ENCODE peak calls at places on chromosomes 5 and 9, in five cellular contexts. Q is IMR-90, H is K562, U is stomach, E is H1. I is an unnamed sample. For H3K4me1, the result is how much of the 10 kb centered on the place peaks cover.

GRCh38 chr5:177131711-177132503 is 1.7 kb upstream of the NSD1 start:
- DNase-seq in Q (no peak), H (no peak), U (peak), E (peak), I (no peak)

GRCh38 chr5:132215329-132215728 is 12.3 kb downstream of the P4HA2 start:
- DNase-seq in Q (peak), H (no peak), U (peak), E (no peak), I (peak)

GRCh38 chr5:96312383-96312782 is 120.7 kb downstream of the PCSK1 start:
- DNase-seq in Q (no peak), H (no peak), U (no peak), E (no peak), I (no peak)

GRCh38 chr5:169146158-169146557 is 154.8 kb downstream of the SLIT3 start:
- DNase-seq in Q (no peak), H (no peak), U (no peak), E (no peak), I (no peak)

GRCh38 chr5:98468188-98468869 is 305.1 kb upstream of the RGMB start:
- DNase-seq in Q (peak), H (no peak), U (no peak), E (no peak), I (no peak)

GRCh38 chr5:66186108-66186507 is 42.0 kb downstream of the SREK1 start:
- DNase-seq in Q (no peak), H (no peak), U (no peak), E (no peak), I (no peak)

GRCh38 chr9:129335456-129336129 is 157.5 kb upstream of the IER5L start:
- DNase-seq in Q (no peak), H (no peak), U (peak), E (no peak), I (no peak)

GRCh38 chr5:151618907-151619306 is 27.8 kb upstream of the FAT2 start:
- DNase-seq in Q (no peak), H (no peak), U (no peak), E (no peak), I (no peak)

GRCh38 chr5:75616961-75617660 is 5.9 kb downstream of the ANKDD1B start:
- DNase-seq in Q (no peak), H (peak), U (no peak), E (no peak), I (peak)

GRCh38 chr9:98154678-98155077 is 35.7 kb upstream of the TRIM14 start:
- DNase-seq in Q (no peak), H (no peak), U (no peak), E (no peak), I (no peak)

GRCh38 chr9:98159301-98159700 is 33.1 kb downstream of the CORO2A start:
- DNase-seq in Q (no peak), H (no peak), U (no peak), E (no peak), I (no peak)

GRCh38 chr9:98159790-98160189 is 32.6 kb downstream of the CORO2A start:
- DNase-seq in Q (no peak), H (no peak), U (no peak), E (no peak), I (no peak)

GRCh38 chr9:98158071-98158791 is 34.2 kb downstream of the CORO2A start:
- DNase-seq in Q (no peak), H (no peak), U (peak), E (no peak), I (peak)

DNA sequence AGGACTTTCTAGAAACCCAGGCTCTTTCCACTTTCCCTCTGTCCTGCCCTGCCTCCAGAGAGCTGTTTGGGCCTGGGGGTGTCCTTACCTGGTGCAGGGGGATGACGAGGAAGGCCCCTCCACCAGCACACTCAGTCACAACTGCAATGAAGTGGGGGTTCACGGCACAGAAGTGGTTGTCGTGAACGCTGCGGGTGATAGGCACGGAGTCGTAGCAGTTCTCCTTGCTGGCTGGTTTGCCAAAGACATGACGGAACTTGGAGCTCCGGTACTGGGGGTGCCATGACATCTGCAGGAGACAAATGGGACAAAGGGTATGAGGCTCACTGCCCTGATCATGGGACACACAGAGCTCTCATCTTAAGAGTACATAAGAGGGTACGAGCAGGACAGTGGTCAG is 35.1 kb downstream of the CORO2A start:
- DNase-seq in Q (no peak), H (no peak), U (no peak), E (no peak), I (no peak)
- H3K27ac ChIP-seq in Q (no peak), H (no peak), U (no peak), E (no peak), I (no peak)

DNA sequence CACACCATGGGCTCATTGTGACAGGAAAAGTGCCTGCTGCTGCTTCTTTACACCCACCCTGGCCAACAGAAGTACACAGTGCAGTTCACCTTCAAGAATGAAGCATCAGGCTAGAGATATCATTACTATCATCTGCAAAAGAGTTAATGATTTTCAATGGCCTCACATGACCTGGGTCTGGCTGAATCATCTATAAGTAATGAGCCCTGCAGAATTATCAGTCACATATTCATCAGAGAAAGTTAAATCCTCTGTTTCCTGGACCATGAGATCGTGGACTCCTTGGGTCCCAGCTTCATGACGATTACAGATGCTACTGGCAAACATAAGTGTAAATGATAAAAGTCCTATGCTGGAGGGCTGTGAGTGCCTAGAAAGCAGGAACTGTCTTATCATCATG is 8.3 kb downstream of the BAG1 start:
- DNase-seq in Q (no peak), H (no peak), U (no peak), E (no peak), I (no peak)
- H3K4me1 ChIP-seq in Q (under half), H (under half), U (under half), E (under half), I (under half)

DNA sequence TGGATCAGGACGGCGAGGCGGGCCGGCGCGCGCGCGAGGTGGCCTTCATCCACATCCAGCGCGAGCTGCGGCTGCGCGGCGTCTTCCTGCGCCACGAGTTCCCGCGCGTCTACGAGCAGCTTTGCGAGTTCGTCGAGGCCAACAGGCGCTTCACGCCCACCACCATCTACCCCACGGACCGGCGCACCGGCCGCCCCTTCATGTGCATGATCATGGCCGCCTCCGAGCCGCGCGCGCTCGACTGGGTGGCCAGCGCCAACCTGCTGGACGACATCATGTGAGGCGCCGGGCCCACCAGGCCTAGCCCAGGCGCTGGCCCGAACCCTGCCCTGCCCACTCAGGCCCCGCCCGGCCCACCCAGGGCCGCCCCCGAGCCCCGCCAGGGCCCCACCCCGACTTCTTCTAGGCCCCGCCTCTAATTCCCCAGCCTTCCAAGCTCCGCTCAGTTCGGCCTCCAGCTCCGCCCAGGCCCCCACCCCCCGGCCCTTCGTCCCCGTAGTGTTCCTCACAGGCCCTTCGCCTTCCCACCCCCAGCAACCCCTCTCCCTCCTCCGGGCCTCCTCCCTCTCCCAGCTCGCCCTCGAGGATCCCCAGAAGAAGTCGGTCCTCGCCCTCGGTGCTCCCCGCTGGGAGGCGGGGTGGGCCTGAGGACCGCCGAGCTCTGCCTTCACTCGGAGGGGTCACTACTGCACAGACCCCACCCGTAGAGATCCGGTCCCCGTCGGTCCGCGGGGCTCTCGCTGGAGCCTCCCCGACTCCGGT is 2.0 kb upstream of the PHPT1 start:
- DNase-seq in Q (peak), H (peak), U (peak), E (peak), I (peak)
- TF ChIP-seq POLR2A in Q (no peak), H (no peak), U (no peak), E (no peak), I (no peak)

DNA sequence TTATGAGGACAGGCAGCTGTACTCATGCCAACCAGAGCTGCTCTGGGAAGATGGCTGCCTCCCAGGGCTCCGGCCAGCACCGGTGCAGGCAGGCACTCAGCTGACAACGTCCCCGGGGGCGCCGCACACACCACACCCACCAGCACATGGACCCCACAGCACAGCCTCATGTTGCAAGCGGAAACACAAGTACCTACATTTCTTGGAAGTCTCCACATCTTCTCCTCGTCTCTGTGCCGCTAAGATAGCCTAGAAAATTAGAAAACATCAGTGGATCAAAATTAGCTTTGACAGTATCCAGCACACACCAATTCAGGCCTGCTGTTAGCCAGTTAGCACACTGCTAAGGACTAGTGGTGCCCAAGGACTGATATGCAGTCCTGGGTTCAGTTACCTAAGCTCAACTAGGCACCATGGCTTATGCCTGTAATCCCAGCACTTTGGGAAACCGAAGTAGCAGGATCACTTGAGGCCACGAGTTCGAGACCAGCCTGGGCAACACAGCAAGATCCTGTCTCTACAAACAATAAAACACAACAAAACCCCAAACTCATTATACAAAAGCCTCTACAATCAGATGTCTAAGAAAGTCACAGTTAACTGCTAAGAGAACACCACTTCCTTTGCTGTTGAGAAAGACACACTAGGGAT is 2.4 kb downstream of the EDF1 start:
- DNase-seq in Q (no peak), H (no peak), U (no peak), E (no peak), I (no peak)
- H3K27ac ChIP-seq in Q (no peak), H (no peak), U (no peak), E (no peak), I (no peak)

GRCh38 chr5:40386293-40386692 is 293.4 kb upstream of the PTGER4 start:
- DNase-seq in Q (peak), H (no peak), U (no peak), E (no peak), I (no peak)
- H3K4me1 ChIP-seq in Q (under half), H (under half), U (under half), E (under half), I (under half)

DNA sequence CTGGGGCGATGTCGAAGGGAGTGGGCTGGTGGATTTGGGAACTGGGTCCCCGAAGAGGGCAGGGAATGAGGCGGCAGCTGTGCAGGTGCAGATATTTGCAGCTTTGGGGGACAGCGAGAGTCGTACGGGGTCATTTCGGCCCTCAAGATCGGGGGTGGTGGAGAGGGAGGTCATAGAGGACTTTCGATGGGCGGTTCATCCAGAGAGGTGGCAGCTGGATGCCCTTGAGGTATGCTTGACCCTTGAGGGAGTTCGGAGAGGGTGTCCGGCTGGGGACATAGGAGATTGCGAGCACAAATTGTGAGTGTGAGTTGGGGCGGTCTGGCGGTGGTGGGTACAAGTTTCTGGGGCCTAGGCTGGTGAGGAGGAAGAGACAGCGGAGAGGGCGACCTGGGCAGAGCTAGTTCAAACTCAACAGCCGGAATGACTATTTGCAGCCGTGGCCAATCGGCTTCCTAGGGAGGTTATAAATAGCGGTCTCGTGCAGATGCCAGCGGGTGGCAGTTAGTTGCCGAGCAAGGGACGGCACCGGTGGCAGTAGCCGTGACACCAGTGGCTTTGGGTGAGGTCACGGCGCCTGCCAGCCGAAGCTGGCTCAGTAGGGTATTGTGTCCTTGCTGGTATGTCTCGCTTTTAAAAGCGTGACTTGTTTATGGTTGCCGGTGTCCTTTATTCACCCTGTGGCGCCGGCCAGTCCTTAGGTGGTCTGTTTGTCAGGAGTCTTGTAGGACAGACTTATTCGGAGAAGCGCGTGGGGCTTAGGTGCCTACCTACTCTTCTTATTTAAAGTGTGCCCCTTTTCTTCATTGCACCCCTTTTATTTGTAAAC is 769 bp downstream of the NNT start:
- DNase-seq in Q (peak), H (peak), U (peak), E (no peak), I (peak)
- TF ChIP-seq POLR2A in Q (no peak), H (no peak), U (no peak), E (no peak), I (peak)

DNA sequence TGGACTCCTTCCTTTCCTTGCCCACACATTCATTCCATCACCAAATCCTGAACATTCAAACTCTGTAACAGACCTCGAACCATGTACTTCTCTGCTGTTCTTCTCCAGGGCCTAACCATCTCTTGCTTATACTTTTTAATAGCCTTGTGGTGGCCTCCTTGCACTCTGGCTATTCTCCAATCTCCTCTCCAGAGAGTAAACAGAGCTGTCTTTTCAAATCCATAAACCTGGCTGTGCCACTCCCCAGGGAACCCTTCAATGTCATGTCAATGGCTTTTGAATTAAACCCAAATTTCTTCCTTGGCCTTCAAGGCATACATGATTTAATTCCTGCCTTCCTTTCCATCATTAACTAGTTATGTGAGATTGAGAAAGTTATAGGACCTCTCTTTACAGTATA is 277.6 kb upstream of the EFNA5 start:
- DNase-seq in Q (no peak), H (no peak), U (no peak), E (no peak), I (no peak)
- H3K27ac ChIP-seq in Q (no peak), H (no peak), U (no peak), E (no peak), I (no peak)

GRCh38 chr5:31944683-31945445 is 229.3 kb downstream of the GOLPH3 start:
- DNase-seq in Q (no peak), H (no peak), U (peak), E (no peak), I (peak)
- H3K4me1 ChIP-seq in Q (under half), H (under half), U (under half), E (under half), I (under half)

GRCh38 chr9:6681147-6681956 is 35.8 kb upstream of the GLDC start:
- DNase-seq in Q (peak), H (peak), U (peak), E (peak), I (peak)
- TF ChIP-seq POLR2A in Q (peak), H (peak), U (no peak), E (peak), I (peak)

GRCh38 chr5:103923616-103924168 is 361.1 kb upstream of the NUDT12 start:
- DNase-seq in Q (no peak), H (no peak), U (no peak), E (no peak), I (no peak)
- H3K27ac ChIP-seq in Q (no peak), H (no peak), U (no peak), E (no peak), I (no peak)

I was measured in transverse colon.